ENCODE peak calls at places on chromosomes 12 and 14, in four cellular contexts. Z is hepatocyte, K is astrocyte of the spinal cord, U is endothelial cell of umbilical vein. O is an unnamed sample.

GRCh38 chr14:96165493-96166474 is 38.9 kb upstream of the BDKRB2 start:
- DNase-seq in Z (no peak), K (no peak), U (no peak), O (no peak)

GRCh38 chr12:46983959-46984833 is 95.2 kb upstream of the PCED1B start:
- DNase-seq in Z (peak; percentile 71), K (peak; percentile 71), U (peak; percentile 71), O (peak; percentile 38)

GRCh38 chr12:104720346-104721064 is 237.6 kb downstream of the SLC41A2 start:
- DNase-seq in Z (no peak), K (peak; percentile 86), U (peak; percentile 44), O (peak; percentile 63)

GRCh38 chr12:6538420-6539275 is 4.3 kb downstream of the GAPDH start:
- DNase-seq in Z (no peak), K (no peak), U (no peak), O (peak; percentile 63)

GRCh38 chr12:6199531-6200265 is 502 bp upstream of the CD9 start:
- DNase-seq in Z (peak; percentile 66), K (no peak), U (peak; percentile 70), O (no peak)

GRCh38 chr12:109910969-109911348 is 10.9 kb downstream of the TCHP start:
- DNase-seq in Z (peak; percentile 20), K (peak; percentile 19), U (no peak), O (peak; percentile 52)

GRCh38 chr12:70049596-70050360 is 193.5 kb upstream of the CNOT2 start:
- DNase-seq in Z (peak; percentile 57), K (no peak), U (no peak), O (no peak)

GRCh38 chr14:77026930-77027537 is 1.5 kb downstream of the IRF2BPL start:
- DNase-seq in Z (peak; percentile 74), K (peak; percentile 56), U (peak; percentile 52), O (peak; percentile 69)

GRCh38 chr12:509494-509893 is 49.8 kb downstream of the B4GALNT3 start:
- DNase-seq in Z (no peak), K (peak; percentile 10), U (peak; percentile 67), O (peak; percentile 24)

GRCh38 chr12:106345739-106346138 is 11.8 kb upstream of the POLR3B start:
- DNase-seq in Z (peak; percentile 73), K (peak; percentile 68), U (peak; percentile 67), O (peak; percentile 57)

GRCh38 chr12:30959110-30959710 is 32.7 kb downstream of the TSPAN11 start:
- DNase-seq in Z (peak; percentile 27), K (no peak), U (no peak), O (no peak)

GRCh38 chr14:103862393-103862782 is 15.0 kb upstream of the PPP1R13B start:
- DNase-seq in Z (no peak), K (no peak), U (no peak), O (no peak)

GRCh38 chr12:6434205-6435180 is 10.3 kb upstream of the CD27 start:
- DNase-seq in Z (no peak), K (no peak), U (no peak), O (no peak)

GRCh38 chr12:26839551-26839950 is 6.6 kb upstream of the ITPR2 start:
- DNase-seq in Z (no peak), K (no peak), U (no peak), O (no peak)

GRCh38 chr14:85415015-85415712 is 114.8 kb upstream of the FLRT2 start:
- DNase-seq in Z (peak; percentile 65), K (peak; percentile 94), U (peak; percentile 67), O (peak; percentile 92)

GRCh38 chr14:93132472-93133065 is 16.8 kb upstream of the ITPK1 start:
- DNase-seq in Z (peak; percentile 51), K (peak; percentile 33), U (peak; percentile 52), O (peak; percentile 74)

GRCh38 chr12:49905718-49906314 is 2.1 kb upstream of the FAIM2 start:
- DNase-seq in Z (no peak), K (no peak), U (no peak), O (no peak)

GRCh38 chr12:110176745-110177144 is 52.6 kb downstream of the IFT81 start:
- DNase-seq in Z (peak; percentile 12), K (peak; percentile 44), U (no peak), O (peak; percentile 71)

GRCh38 chr12:88529531-88530488 is 50.5 kb downstream of the KITLG start:
- DNase-seq in Z (no peak), K (peak; percentile 15), U (peak; percentile 58), O (no peak)

GRCh38 chr12:63915105-63915830 is 70.8 kb downstream of the SRGAP1 start:
- DNase-seq in Z (no peak), K (peak; percentile 72), U (peak; percentile 63), O (no peak)

GRCh38 chr12:8697476-8698131 is at the start of gene RIMKLB:
- DNase-seq in Z (peak; percentile 95), K (peak; percentile 82), U (peak; percentile 78), O (peak; percentile 90)

GRCh38 chr14:64279719-64280668 is 14.2 kb downstream of the ESR2 start:
- DNase-seq in Z (no peak), K (no peak), U (peak; percentile 92), O (no peak)

GRCh38 chr12:85948340-85948739 is 74.2 kb downstream of the NTS start:
- DNase-seq in Z (no peak), K (no peak), U (no peak), O (no peak)

GRCh38 chr12:85947286-85947685 is 73.2 kb downstream of the NTS start:
- DNase-seq in Z (no peak), K (no peak), U (no peak), O (no peak)

GRCh38 chr12:85949253-85949652 is 75.2 kb downstream of the NTS start:
- DNase-seq in Z (no peak), K (no peak), U (no peak), O (no peak)

GRCh38 chr12:85955127-85955526 is 81.0 kb downstream of the NTS start:
- DNase-seq in Z (no peak), K (peak; percentile 18), U (peak; percentile 13), O (no peak)

DNA sequence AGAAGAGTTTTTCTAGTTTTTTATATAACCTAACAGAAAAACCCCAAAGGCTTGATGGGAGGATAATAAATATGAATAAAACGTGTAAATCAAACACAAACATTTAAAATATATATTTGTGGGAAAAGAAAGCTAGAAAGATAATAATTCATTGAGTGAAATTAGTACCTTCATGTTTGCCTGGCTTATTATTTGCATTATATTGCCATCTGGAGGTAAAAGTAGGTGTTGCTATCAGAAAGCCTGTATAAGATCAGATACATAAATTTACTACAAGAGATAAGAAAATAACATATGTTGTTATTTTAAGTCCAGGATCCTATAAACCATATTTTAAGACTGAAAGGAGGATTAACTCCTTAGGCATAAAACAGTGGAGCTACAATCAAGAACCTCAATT is 77.7 kb downstream of the NTS start:
- DNase-seq in Z (peak; percentile 7), K (peak; percentile 39), U (peak; percentile 55), O (no peak)
- TF ChIP-seq CTCF in Z (peak; percentile 55), K (peak; percentile 55), U (peak; percentile 25), O (no peak)

GRCh38 chr12:57612711-57613426 is 1.6 kb downstream of the ARHGEF25 start:
- DNase-seq in Z (no peak), K (no peak), U (no peak), O (no peak)
- H3K4me3 ChIP-seq in Z (no peak overlapping the region), K (no peak overlapping the region), U (no peak overlapping the region), O (no peak overlapping the region)

GRCh38 chr14:26730929-26731618 is 133.2 kb upstream of the NOVA1 start:
- DNase-seq in Z (peak; percentile 30), K (no peak), U (peak; percentile 39), O (peak; percentile 46)
- TF ChIP-seq CTCF in Z (peak; percentile 50), K (peak; percentile 47), U (peak; percentile 62), O (peak; percentile 15)

GRCh38 chr12:54215990-54216579 is 27.3 kb upstream of the SMUG1 start:
- DNase-seq in Z (peak; percentile 39), K (no peak), U (no peak), O (no peak)
- H3K4me3 ChIP-seq in Z (no peak overlapping the region), K (no peak overlapping the region), U (no peak overlapping the region), O (no peak overlapping the region)

GRCh38 chr14:58638231-58639205 is 756 bp downstream of the DACT1 start:
- DNase-seq in Z (peak; percentile 66), K (peak; percentile 39), U (peak; percentile 26), O (peak; percentile 60)
- TF ChIP-seq CTCF in Z (peak; percentile 11), K (no peak), U (no peak), O (no peak)

GRCh38 chr14:90536511-90537191 is 139.8 kb downstream of the CALM1 start:
- DNase-seq in Z (no peak), K (no peak), U (no peak), O (no peak)
- H3K4me3 ChIP-seq in Z (no peak overlapping the region), K (no peak overlapping the region), U (no peak overlapping the region), O (no peak overlapping the region)

DNA sequence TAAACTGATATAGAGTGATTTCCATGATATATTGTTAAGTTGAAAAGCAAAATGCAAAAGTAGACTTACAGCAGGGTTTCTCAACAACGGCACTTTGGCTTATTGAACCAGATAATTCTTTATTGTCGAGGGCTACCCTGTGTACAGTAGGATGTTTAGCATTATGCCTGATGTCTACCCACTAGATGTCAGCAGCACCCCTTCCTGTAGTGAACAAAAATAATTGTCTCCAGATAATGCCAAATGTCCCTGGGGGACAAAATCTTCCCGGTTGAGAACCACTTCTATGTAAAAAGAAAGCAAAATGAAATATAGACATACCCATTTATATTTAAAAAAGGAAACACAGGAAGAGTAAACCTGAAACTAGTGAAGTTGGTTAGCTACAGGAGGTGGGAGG is 32.4 kb downstream of the ABCD2 start:
- DNase-seq in Z (no peak), K (peak; percentile 33), U (no peak), O (no peak)
- TF ChIP-seq CTCF in Z (peak; percentile 13), K (peak; percentile 41), U (no peak), O (peak; percentile 12)

DNA sequence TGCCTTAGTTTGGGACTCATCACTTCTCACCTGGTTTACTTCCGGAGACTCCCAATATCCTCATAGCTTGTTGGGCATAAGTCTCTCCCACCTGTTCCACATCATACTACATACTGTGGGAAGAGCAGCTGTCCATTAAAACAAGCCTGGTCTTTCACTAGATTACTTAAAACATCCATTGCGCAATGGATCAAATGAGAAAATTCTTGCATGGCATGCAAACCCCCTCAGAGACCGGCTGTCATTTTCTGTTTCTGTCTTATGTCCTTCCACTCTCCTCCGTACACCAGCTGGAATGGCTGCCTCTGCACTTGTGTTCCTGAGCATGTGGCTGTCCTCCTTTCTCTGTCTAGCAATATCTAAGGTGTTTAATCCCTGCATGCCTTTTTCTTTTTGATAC is 265.6 kb downstream of the TMEM117 start:
- DNase-seq in Z (no peak), K (no peak), U (no peak), O (no peak)
- H3K4me3 ChIP-seq in Z (no peak overlapping the region), K (no peak overlapping the region), U (no peak overlapping the region), O (no peak overlapping the region)

GRCh38 chr14:59632381-59632780 is 55.8 kb upstream of the CCDC175 start:
- DNase-seq in Z (peak; percentile 55), K (peak; percentile 28), U (peak; percentile 24), O (no peak)
- TF ChIP-seq CTCF in Z (peak; percentile 53), K (peak; percentile 72), U (peak; percentile 52), O (peak; percentile 39)

O was measured in foreskin fibroblast.